ENCODE peak calls at places on chromosomes 6 and 20, in six cellular contexts. One of them, this sample, is unnamed.
A peak's percentile ranks its signal among the peaks of the same experiment; 100 is the strongest.

GRCh38 chr6:1070085-1070521 is 241.8 kb upstream of the FOXQ1 start:
- DNase-seq in kidney epithelial cell: no peak
- DNase-seq in left ventricle myocardium inferior: no peak
- DNase-seq in AG09309: no peak
- DNase-seq in adrenal gland: no peak
- DNase-seq in Peyer's patch: no peak
- DNase-seq in this sample: no peak

GRCh38 chr20:23446505-23446904 is 6.2 kb downstream of the CST11 start:
- DNase-seq in Peyer's patch: peak; percentile 65
- DNase-seq in AG09309: no peak
- DNase-seq in adrenal gland: peak; percentile 61
- DNase-seq in left ventricle myocardium inferior: peak; percentile 47
- DNase-seq in kidney epithelial cell: peak; percentile 10
- DNase-seq in this sample: no peak

GRCh38 chr6:34723203-34723602 is 26.6 kb upstream of the ILRUN start:
- DNase-seq in adrenal gland: no peak
- DNase-seq in kidney epithelial cell: no peak
- DNase-seq in Peyer's patch: no peak
- DNase-seq in left ventricle myocardium inferior: no peak
- DNase-seq in AG09309: no peak
- DNase-seq in this sample: no peak

GRCh38 chr20:7858851-7859250 is 81.4 kb downstream of the HAO1 start:
- DNase-seq in adrenal gland: no peak
- DNase-seq in kidney epithelial cell: no peak
- DNase-seq in AG09309: no peak
- DNase-seq in left ventricle myocardium inferior: no peak
- DNase-seq in Peyer's patch: no peak
- DNase-seq in this sample: no peak

GRCh38 chr6:2857580-2858337 is 16.1 kb upstream of the SERPINB1 start:
- DNase-seq in AG09309: no peak
- DNase-seq in adrenal gland: peak; percentile 89
- DNase-seq in Peyer's patch: peak; percentile 80
- DNase-seq in kidney epithelial cell: no peak
- DNase-seq in left ventricle myocardium inferior: peak; percentile 54
- DNase-seq in this sample: peak; percentile 39

GRCh38 chr6:78243519-78243918 is 590.7 kb downstream of the MEI4 start:
- DNase-seq in kidney epithelial cell: no peak
- DNase-seq in adrenal gland: no peak
- DNase-seq in AG09309: no peak
- DNase-seq in left ventricle myocardium inferior: no peak
- DNase-seq in Peyer's patch: no peak
- DNase-seq in this sample: peak; percentile 5

GRCh38 chr20:41436679-41437078 is 70.1 kb upstream of the EMILIN3 start:
- DNase-seq in AG09309: no peak
- DNase-seq in left ventricle myocardium inferior: no peak
- DNase-seq in adrenal gland: no peak
- DNase-seq in Peyer's patch: no peak
- DNase-seq in kidney epithelial cell: no peak
- DNase-seq in this sample: no peak

GRCh38 chr6:44263357-44264100 is 1.8 kb downstream of the NFKBIE start:
- DNase-seq in Peyer's patch: no peak
- DNase-seq in kidney epithelial cell: no peak
- DNase-seq in left ventricle myocardium inferior: no peak
- DNase-seq in adrenal gland: no peak
- DNase-seq in AG09309: no peak
- DNase-seq in this sample: no peak

GRCh38 chr6:105135056-105135455 is 44.8 kb downstream of the POPDC3 start:
- DNase-seq in AG09309: no peak
- DNase-seq in adrenal gland: no peak
- DNase-seq in Peyer's patch: no peak
- DNase-seq in kidney epithelial cell: no peak
- DNase-seq in left ventricle myocardium inferior: no peak
- DNase-seq in this sample: no peak

GRCh38 chr20:49976542-49976941 is 6.2 kb upstream of the SNAI1 start:
- DNase-seq in adrenal gland: no peak
- DNase-seq in AG09309: no peak
- DNase-seq in Peyer's patch: no peak
- DNase-seq in kidney epithelial cell: no peak
- DNase-seq in left ventricle myocardium inferior: no peak
- DNase-seq in this sample: peak; percentile 69

GRCh38 chr20:19786311-19786710 is 28.3 kb downstream of the RIN2 start:
- DNase-seq in AG09309: peak; percentile 94
- DNase-seq in Peyer's patch: peak; percentile 59
- DNase-seq in adrenal gland: peak; percentile 25
- DNase-seq in kidney epithelial cell: peak; percentile 90
- DNase-seq in left ventricle myocardium inferior: peak; percentile 59
- DNase-seq in this sample: peak; percentile 74
- H3K4me3 ChIP-seq in AG09309: no peak overlapping the region
- H3K4me3 ChIP-seq in Peyer's patch: no peak overlapping the region
- H3K4me3 ChIP-seq in adrenal gland: no peak overlapping the region
- H3K4me3 ChIP-seq in kidney epithelial cell: no peak overlapping the region
- H3K4me3 ChIP-seq in left ventricle myocardium inferior: peak overlapping the region; percentile 20
- H3K4me3 ChIP-seq in this sample: no peak overlapping the region

GRCh38 chr6:36252005-36252404 is 17.9 kb upstream of the PNPLA1 start:
- DNase-seq in Peyer's patch: no peak
- DNase-seq in kidney epithelial cell: no peak
- DNase-seq in AG09309: no peak
- DNase-seq in left ventricle myocardium inferior: no peak
- DNase-seq in adrenal gland: no peak
- DNase-seq in this sample: no peak
- H3K4me3 ChIP-seq in Peyer's patch: no peak overlapping the region
- H3K4me3 ChIP-seq in kidney epithelial cell: no peak overlapping the region
- H3K4me3 ChIP-seq in AG09309: no peak overlapping the region
- H3K4me3 ChIP-seq in left ventricle myocardium inferior: no peak overlapping the region
- H3K4me3 ChIP-seq in adrenal gland: no peak overlapping the region
- H3K4me3 ChIP-seq in this sample: no peak overlapping the region

DNA sequence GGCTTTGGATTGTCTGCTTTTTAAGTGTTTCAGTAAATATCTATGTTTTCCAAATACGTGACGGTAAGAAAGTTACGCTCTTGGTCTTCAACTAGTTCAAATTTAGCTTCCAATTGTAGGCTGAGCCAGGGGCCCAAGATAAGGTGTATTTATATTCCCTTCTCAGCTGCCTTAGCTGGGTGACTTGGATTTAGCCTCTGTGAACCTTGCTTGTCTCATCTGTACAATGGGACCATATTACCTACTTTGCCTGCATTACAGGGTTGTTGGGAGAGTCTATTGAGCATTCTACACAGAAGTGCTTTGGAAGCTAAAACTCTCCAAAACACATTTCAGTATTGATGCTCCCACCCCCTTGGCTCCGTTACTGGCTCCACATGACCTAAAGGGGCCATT is 222.4 kb downstream of the UST start:
- DNase-seq in adrenal gland: no peak
- DNase-seq in kidney epithelial cell: no peak
- DNase-seq in left ventricle myocardium inferior: no peak
- DNase-seq in Peyer's patch: no peak
- DNase-seq in AG09309: no peak
- DNase-seq in this sample: no peak
- H3K4me3 ChIP-seq in adrenal gland: no peak overlapping the region
- H3K4me3 ChIP-seq in kidney epithelial cell: no peak overlapping the region
- H3K4me3 ChIP-seq in left ventricle myocardium inferior: no peak overlapping the region
- H3K4me3 ChIP-seq in Peyer's patch: no peak overlapping the region
- H3K4me3 ChIP-seq in AG09309: no peak overlapping the region
- H3K4me3 ChIP-seq in this sample: no peak overlapping the region

GRCh38 chr6:154513601-154514320 is 3.3 kb upstream of the CNKSR3 start:
- DNase-seq in left ventricle myocardium inferior: no peak
- DNase-seq in kidney epithelial cell: no peak
- DNase-seq in AG09309: no peak
- DNase-seq in Peyer's patch: no peak
- DNase-seq in adrenal gland: no peak
- DNase-seq in this sample: no peak
- H3K4me3 ChIP-seq in left ventricle myocardium inferior: no peak overlapping the region
- H3K4me3 ChIP-seq in kidney epithelial cell: no peak overlapping the region
- H3K4me3 ChIP-seq in AG09309: no peak overlapping the region
- H3K4me3 ChIP-seq in Peyer's patch: no peak overlapping the region
- H3K4me3 ChIP-seq in adrenal gland: no peak overlapping the region
- H3K4me3 ChIP-seq in this sample: no peak overlapping the region

GRCh38 chr20:57879437-57880115 is 169.8 kb upstream of the PMEPA1 start:
- DNase-seq in left ventricle myocardium inferior: peak; percentile 57
- DNase-seq in adrenal gland: no peak
- DNase-seq in AG09309: no peak
- DNase-seq in Peyer's patch: no peak
- DNase-seq in kidney epithelial cell: no peak
- DNase-seq in this sample: no peak

GRCh38 chr20:57881466-57882405 is 171.9 kb upstream of the PMEPA1 start:
- DNase-seq in AG09309: peak; percentile 5
- DNase-seq in kidney epithelial cell: no peak
- DNase-seq in Peyer's patch: no peak
- DNase-seq in left ventricle myocardium inferior: no peak
- DNase-seq in adrenal gland: no peak
- DNase-seq in this sample: no peak

GRCh38 chr20:57877995-57878394 is 168.2 kb upstream of the PMEPA1 start:
- DNase-seq in left ventricle myocardium inferior: no peak
- DNase-seq in Peyer's patch: no peak
- DNase-seq in adrenal gland: no peak
- DNase-seq in kidney epithelial cell: no peak
- DNase-seq in AG09309: no peak
- DNase-seq in this sample: no peak

GRCh38 chr20:57878803-57879424 is 169.1 kb upstream of the PMEPA1 start:
- DNase-seq in AG09309: no peak
- DNase-seq in kidney epithelial cell: no peak
- DNase-seq in adrenal gland: no peak
- DNase-seq in left ventricle myocardium inferior: no peak
- DNase-seq in Peyer's patch: no peak
- DNase-seq in this sample: no peak

GRCh38 chr20:57880155-57880648 is 170.4 kb upstream of the PMEPA1 start:
- DNase-seq in left ventricle myocardium inferior: peak; percentile 42
- DNase-seq in kidney epithelial cell: no peak
- DNase-seq in Peyer's patch: no peak
- DNase-seq in adrenal gland: no peak
- DNase-seq in AG09309: peak; percentile 64
- DNase-seq in this sample: no peak
- H3K4me3 ChIP-seq in left ventricle myocardium inferior: no peak overlapping the region
- H3K4me3 ChIP-seq in kidney epithelial cell: no peak overlapping the region
- H3K4me3 ChIP-seq in Peyer's patch: no peak overlapping the region
- H3K4me3 ChIP-seq in adrenal gland: no peak overlapping the region
- H3K4me3 ChIP-seq in AG09309: no peak overlapping the region
- H3K4me3 ChIP-seq in this sample: no peak overlapping the region